ENCODE peak calls at places on chromosomes 12 and 14, in eight cellular contexts. J is heart right ventricle, Q is thoracic aorta, T is lung, W is IMR-90, Z is psoas muscle, A is GM23338, R is left lung. H is an unnamed sample.

GRCh38 chr12:48765753-48766162 is 23.1 kb downstream of the ADCY6 start:
- DNase-seq in J (no peak), Q (no peak), T (no peak), W (peak; percentile 45), Z (no peak), A (no peak), R (no peak), H (no peak)

GRCh38 chr12:96335270-96335669 is 65.0 kb downstream of the CDK17 start:
- DNase-seq in J (no peak), Q (no peak), T (no peak), W (no peak), Z (no peak), A (no peak), R (no peak), H (no peak)

GRCh38 chr12:66952668-66953067 is 273.8 kb upstream of the GRIP1 start:
- DNase-seq in J (no peak), Q (no peak), T (no peak), W (no peak), Z (no peak), A (no peak), R (no peak), H (no peak)

GRCh38 chr14:84404246-84404645 is 1125.7 kb upstream of the FLRT2 start:
- DNase-seq in J (no peak), Q (no peak), T (no peak), W (no peak), Z (no peak), A (no peak), R (no peak), H (peak; percentile 60)

GRCh38 chr12:52119398-52120254 is 40.1 kb downstream of the SMIM41 start:
- DNase-seq in J (no peak), Q (no peak), T (peak; percentile 54), W (no peak), Z (no peak), A (peak; percentile 95), R (no peak), H (no peak)

GRCh38 chr14:66601932-66602578 is 94.1 kb downstream of the GPHN start:
- DNase-seq in J (no peak), Q (no peak), T (no peak), W (no peak), Z (no peak), A (no peak), R (no peak), H (no peak)

GRCh38 chr12:126617312-126617711 is 1552.1 kb downstream of the AACS start:
- DNase-seq in J (no peak), Q (no peak), T (no peak), W (no peak), Z (no peak), A (peak; percentile 27), R (no peak), H (no peak)

GRCh38 chr12:108282676-108283075 is 56.4 kb downstream of the CMKLR1 start:
- DNase-seq in J (no peak), Q (no peak), T (no peak), W (no peak), Z (no peak), A (no peak), R (no peak), H (no peak)

GRCh38 chr14:51398898-51399297 is 158.9 kb downstream of the TMX1 start:
- DNase-seq in J (no peak), Q (peak; percentile 12), T (no peak), W (peak; percentile 97), Z (no peak), A (no peak), R (no peak), H (no peak)

GRCh38 chr12:57883057-57883456 is 36.5 kb upstream of the CTDSP2 start:
- DNase-seq in J (no peak), Q (no peak), T (no peak), W (no peak), Z (no peak), A (no peak), R (no peak), H (no peak)

GRCh38 chr12:89679631-89680030 is 29.0 kb downstream of the ATP2B1 start:
- DNase-seq in J (no peak), Q (no peak), T (no peak), W (no peak), Z (no peak), A (no peak), R (no peak), H (no peak)

GRCh38 chr12:119758236-119758635 is 90.3 kb downstream of the PRKAB1 start:
- DNase-seq in J (no peak), Q (no peak), T (no peak), W (no peak), Z (no peak), A (no peak), R (no peak), H (no peak)

GRCh38 chr12:130838284-130838950 is 633 bp downstream of the STX2 start:
- DNase-seq in J (no peak), Q (no peak), T (peak; percentile 36), W (no peak), Z (peak; percentile 58), A (peak; percentile 65), R (no peak), H (peak; percentile 57)

GRCh38 chr12:114729731-114730130 is 45.8 kb upstream of the TBX3 start:
- DNase-seq in J (no peak), Q (no peak), T (no peak), W (peak; percentile 87), Z (no peak), A (no peak), R (no peak), H (no peak)

GRCh38 chr12:131013118-131013517 is 59.4 kb downstream of the ADGRD1 start:
- DNase-seq in J (no peak), Q (no peak), T (no peak), W (no peak), Z (no peak), A (no peak), R (no peak), H (no peak)

GRCh38 chr12:82554529-82554928 is 132.2 kb upstream of the TMTC2 start:
- DNase-seq in J (no peak), Q (no peak), T (no peak), W (no peak), Z (no peak), A (no peak), R (no peak), H (no peak)

GRCh38 chr12:57840701-57841100 is 5.8 kb downstream of the CTDSP2 start:
- DNase-seq in J (no peak), Q (no peak), T (peak; percentile 56), W (peak; percentile 50), Z (no peak), A (no peak), R (no peak), H (peak; percentile 22)

GRCh38 chr12:30251546-30251945 is 444.1 kb downstream of the IPO8 start:
- DNase-seq in J (no peak), Q (no peak), T (no peak), W (no peak), Z (no peak), A (peak; percentile 6), R (no peak), H (no peak)
- H3K4me3 ChIP-seq in J (no peak overlapping the region), Q (no peak overlapping the region), T (no peak overlapping the region), W (no peak overlapping the region), Z (no peak overlapping the region), A (no peak overlapping the region), R (no peak overlapping the region), H (no peak overlapping the region)

DNA sequence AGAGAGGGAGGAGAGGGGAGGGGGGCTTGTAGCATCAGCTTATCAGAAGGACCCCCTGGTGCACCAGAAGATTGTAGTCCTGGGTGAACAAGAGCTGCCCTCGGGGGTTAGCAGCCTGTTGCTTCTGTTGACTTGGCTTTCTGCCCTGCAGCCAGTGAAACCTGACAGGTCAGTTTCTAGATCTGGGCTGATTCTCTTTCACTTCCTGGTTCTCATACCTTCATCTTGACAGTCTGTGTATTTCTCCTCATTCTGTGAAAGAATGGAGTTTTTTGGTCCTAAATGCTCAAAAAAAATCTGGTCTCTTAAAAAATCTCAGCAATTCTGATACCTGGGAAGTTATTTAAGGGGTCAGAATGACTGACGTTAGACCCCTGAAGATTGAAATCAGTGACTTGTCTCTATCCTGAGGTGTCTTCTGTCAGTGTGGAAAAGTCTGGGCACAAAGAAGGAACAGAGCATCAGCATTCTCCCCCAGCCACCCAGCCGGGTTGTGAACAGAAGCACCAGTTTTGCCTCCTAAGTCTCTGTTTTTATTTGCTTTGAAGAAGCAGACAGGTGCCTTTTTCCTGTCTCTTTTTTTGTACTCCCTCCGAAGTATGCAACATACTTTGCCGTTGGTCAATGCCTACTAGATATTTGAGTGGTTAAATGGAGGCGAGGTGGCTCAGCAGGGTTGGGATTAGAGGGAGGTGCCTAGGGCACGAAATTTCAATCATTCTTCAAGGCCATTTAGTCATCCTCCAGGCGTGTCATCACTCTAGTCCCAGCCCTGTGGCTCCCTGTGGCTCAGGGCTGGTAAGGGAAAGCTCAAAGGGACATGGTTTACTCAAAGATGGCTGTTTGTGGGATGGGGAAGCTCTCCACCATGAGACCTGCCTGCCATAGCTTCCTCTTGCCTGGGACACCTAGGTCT is 24.0 kb downstream of the TTC9 start:
- DNase-seq in J (no peak), Q (no peak), T (peak; percentile 78), W (no peak), Z (no peak), A (no peak), R (no peak), H (peak; percentile 3)
- H3K4me1 ChIP-seq in J (peaks cover 8% of the 10 kb centered on the region), Q (peaks cover 9% of the 10 kb centered on the region), T (peaks cover 12% of the 10 kb centered on the region), W (peaks cover 1% of the 10 kb centered on the region), Z (peaks cover 3% of the 10 kb centered on the region), A (peaks cover 30% of the 10 kb centered on the region), R (peaks cover 5% of the 10 kb centered on the region), H (peaks cover 10% of the 10 kb centered on the region)

GRCh38 chr14:53233399-53233798 is 80.3 kb upstream of the DDHD1 start:
- DNase-seq in J (no peak), Q (no peak), T (no peak), W (no peak), Z (no peak), A (no peak), R (no peak), H (no peak)

GRCh38 chr14:53226553-53226952 is 73.4 kb upstream of the DDHD1 start:
- DNase-seq in J (no peak), Q (no peak), T (no peak), W (peak; percentile 42), Z (peak; percentile 78), A (no peak), R (no peak), H (no peak)

GRCh38 chr14:53231166-53231565 is 78.0 kb upstream of the DDHD1 start:
- DNase-seq in J (no peak), Q (no peak), T (no peak), W (no peak), Z (no peak), A (no peak), R (no peak), H (no peak)

GRCh38 chr14:53227154-53227718 is 74.1 kb upstream of the DDHD1 start:
- DNase-seq in J (no peak), Q (no peak), T (no peak), W (no peak), Z (no peak), A (no peak), R (no peak), H (no peak)

DNA sequence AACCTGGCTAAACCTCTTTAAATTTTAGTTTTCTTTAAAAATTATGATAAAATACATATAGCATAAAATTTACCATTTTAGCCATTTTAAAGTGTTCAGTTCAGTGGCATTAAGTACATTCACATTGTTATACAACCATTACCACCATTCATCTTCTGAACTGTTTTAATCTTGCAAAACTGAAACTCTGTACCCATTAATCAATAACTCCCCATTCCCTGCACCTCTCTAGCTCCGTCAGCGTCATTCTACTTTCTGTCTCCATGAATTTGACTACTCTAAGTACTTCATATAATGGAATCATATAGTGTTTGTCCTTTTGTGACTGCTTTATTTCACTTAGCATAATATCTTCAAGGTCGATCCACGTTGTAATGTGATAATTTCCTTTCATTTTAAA is 75.8 kb upstream of the DDHD1 start:
- DNase-seq in J (no peak), Q (no peak), T (no peak), W (no peak), Z (no peak), A (no peak), R (no peak), H (no peak)
- H3K4me3 ChIP-seq in J (no peak overlapping the region), Q (no peak overlapping the region), T (no peak overlapping the region), W (no peak overlapping the region), Z (no peak overlapping the region), A (no peak overlapping the region), R (no peak overlapping the region), H (no peak overlapping the region)

GRCh38 chr12:94263011-94263786 is 114.8 kb downstream of the PLXNC1 start:
- DNase-seq in J (no peak), Q (no peak), T (no peak), W (no peak), Z (no peak), A (peak; percentile 42), R (no peak), H (no peak)
- H3K4me1 ChIP-seq in J (peaks cover 45% of the 10 kb centered on the region), Q (peaks cover 46% of the 10 kb centered on the region), T (peaks cover 17% of the 10 kb centered on the region), W (peaks cover 12% of the 10 kb centered on the region), Z (peaks cover 40% of the 10 kb centered on the region), A (peaks cover 64% of the 10 kb centered on the region), R (peaks cover 67% of the 10 kb centered on the region), H (peaks cover 37% of the 10 kb centered on the region)

H was measured in HAP-1.